ENCODE peak calls at places on chromosomes 13 and 19, in four cellular contexts. I is uterus; S is stomach; T is CD8-positive, alpha-beta memory T cell. E is an unnamed sample.

GRCh38 chr13:94177041-94177440 is 302.4 kb downstream of the DCT start:
- DNase-seq in T (no peak), I (no peak), S (no peak), E (no peak)

GRCh38 chr13:113995051-113995601 is 21.2 kb upstream of the C13orf46 start:
- DNase-seq in S (no peak), T (no peak), I (no peak), E (no peak)

GRCh38 chr13:48954086-48954485 is 21.6 kb upstream of the FNDC3A start:
- DNase-seq in S (no peak), I (no peak), T (no peak), E (no peak)

GRCh38 chr13:40129467-40129866 is 474.0 kb downstream of the COG6 start:
- DNase-seq in I (no peak), S (no peak), T (no peak), E (no peak)

GRCh38 chr13:67474114-67474513 is 244.0 kb upstream of the PCDH9 start:
- DNase-seq in T (no peak), I (no peak), S (no peak), E (no peak)

GRCh38 chr13:73603646-73604045 is 530.6 kb downstream of the KLF12 start:
- DNase-seq in T (no peak), S (no peak), I (no peak), E (no peak)

GRCh38 chr19:49738242-49738641 is 24.9 kb downstream of the TSKS start:
- DNase-seq in I (no peak), T (no peak), S (no peak), E (no peak)

GRCh38 chr13:29771247-29771646 is 79.2 kb downstream of the UBL3 start:
- DNase-seq in T (no peak), S (no peak), I (no peak), E (no peak)

GRCh38 chr19:46698395-46699321 is 18.3 kb downstream of the PRKD2 start:
- DNase-seq in S (no peak), T (no peak), I (no peak), E (no peak)

GRCh38 chr19:277581-278165 is 13.5 kb downstream of the PLPP2 start:
- DNase-seq in S (no peak), T (no peak), I (no peak), E (no peak)

GRCh38 chr19:50695251-50696064 is 24.1 kb downstream of the SHANK1 start:
- DNase-seq in T (no peak), S (no peak), I (no peak), E (no peak)

GRCh38 chr13:73224708-73225107 is 165.9 kb downstream of the KLF5 start:
- DNase-seq in T (no peak), I (no peak), S (no peak), E (no peak)

GRCh38 chr19:9354651-9355050 is 8.2 kb upstream of the ZNF177 start:
- DNase-seq in I (no peak), T (no peak), S (no peak), E (no peak)

GRCh38 chr19:50264483-50265186 is 61.2 kb downstream of the MYH14 start:
- DNase-seq in I (no peak), T (no peak), S (no peak), E (no peak)

GRCh38 chr19:33063356-33064116 is 1.2 kb downstream of the RHPN2 start:
- DNase-seq in I (peak; percentile 20), T (no peak), S (peak; percentile 73), E (no peak)

GRCh38 chr13:112760931-112761330 is 71.1 kb downstream of the ATP11A start:
- DNase-seq in I (no peak), T (no peak), S (no peak), E (no peak)

GRCh38 chr13:31209172-31209818 is 9.5 kb downstream of the B3GLCT start:
- DNase-seq in S (peak; percentile 43), T (no peak), I (peak; percentile 70), E (no peak)

GRCh38 chr19:18741566-18742121 is 49.5 kb downstream of the COMP start:
- DNase-seq in S (peak; percentile 93), T (no peak), I (no peak), E (peak; percentile 79)

GRCh38 chr13:102903659-102904407 is 58.0 kb downstream of the ERCC5 start:
- DNase-seq in I (no peak), T (no peak), S (no peak), E (no peak)

GRCh38 chr19:17584132-17584531 is 28.7 kb downstream of the COLGALT1 start:
- DNase-seq in I (no peak), T (no peak), S (no peak), E (no peak)

GRCh38 chr19:47280183-47280797 is 5.6 kb downstream of the INAFM1 start:
- DNase-seq in T (peak; percentile 59), S (peak; percentile 45), I (peak; percentile 36), E (no peak)

GRCh38 chr13:36549771-36550170 is 117.5 kb downstream of the CCNA1 start:
- DNase-seq in S (no peak), T (no peak), I (no peak), E (no peak)

GRCh38 chr13:34416833-34417425 is 525.1 kb upstream of the NBEA start:
- DNase-seq in S (no peak), T (no peak), I (peak; percentile 74), E (peak; percentile 43)

GRCh38 chr19:41870401-41870873 is 6.6 kb upstream of the CD79A start:
- DNase-seq in T (no peak), I (no peak), S (no peak), E (peak; percentile 34)

GRCh38 chr19:36635342-36635741 is 30.2 kb downstream of the ZNF382 start:
- DNase-seq in T (no peak), S (no peak), I (no peak), E (no peak)

GRCh38 chr19:36638862-36639510 is 27.7 kb downstream of the ZNF461 start:
- DNase-seq in S (no peak), T (no peak), I (no peak), E (no peak)
- H3K9me3 ChIP-seq in S (peaks cover 100% of the 10 kb centered on the region), T (peaks cover 59% of the 10 kb centered on the region), I (peaks cover 8% of the 10 kb centered on the region), E (peaks cover 69% of the 10 kb centered on the region)

GRCh38 chr19:29031216-29031615 is 181.7 kb downstream of the UQCRFS1 start:
- DNase-seq in S (no peak), I (no peak), T (no peak), E (no peak)
- H3K4me1 ChIP-seq in S (no peaks in the 10 kb centered on the region), I (no peaks in the 10 kb centered on the region), T (no peaks in the 10 kb centered on the region), E (no peaks in the 10 kb centered on the region)

GRCh38 chr13:19071161-19071936 is 110.3 kb downstream of the TUBA3C start:
- DNase-seq in T (no peak), S (no peak), I (no peak), E (no peak)

GRCh38 chr13:19074519-19074918 is 107.1 kb downstream of the TUBA3C start:
- DNase-seq in S (no peak), I (no peak), T (no peak), E (no peak)

GRCh38 chr13:19072543-19072942 is 109.1 kb downstream of the TUBA3C start:
- DNase-seq in S (no peak), T (no peak), I (no peak), E (no peak)

GRCh38 chr13:19070398-19070735 is 111.3 kb downstream of the TUBA3C start:
- DNase-seq in S (no peak), I (no peak), T (no peak), E (no peak)

DNA sequence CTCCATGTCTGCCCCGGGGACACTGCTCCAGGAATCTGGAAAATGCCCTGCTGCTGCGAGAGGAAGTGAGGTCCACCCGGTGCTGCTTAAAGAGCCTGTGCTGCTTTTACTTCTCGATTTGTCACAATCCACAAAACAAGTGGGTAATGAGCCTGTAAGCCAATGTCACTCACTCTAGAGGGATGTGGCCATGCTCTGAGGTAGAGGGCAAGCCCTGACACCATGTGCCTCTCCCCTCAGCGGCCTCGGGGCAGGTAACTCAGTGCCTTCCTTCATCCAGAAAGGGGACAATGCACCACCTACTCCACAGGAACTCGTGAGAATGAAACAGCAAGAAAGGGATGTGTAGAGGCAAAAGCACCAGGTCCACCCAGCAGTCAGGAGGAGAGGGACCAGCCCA is 106.2 kb downstream of the TUBA3C start:
- DNase-seq in T (no peak), S (no peak), I (no peak), E (peak; percentile 16)
- H3K9me3 ChIP-seq in T (no peaks in the 10 kb centered on the region), S (peaks cover 35% of the 10 kb centered on the region), I (no peaks in the 10 kb centered on the region), E (no peaks in the 10 kb centered on the region)

DNA sequence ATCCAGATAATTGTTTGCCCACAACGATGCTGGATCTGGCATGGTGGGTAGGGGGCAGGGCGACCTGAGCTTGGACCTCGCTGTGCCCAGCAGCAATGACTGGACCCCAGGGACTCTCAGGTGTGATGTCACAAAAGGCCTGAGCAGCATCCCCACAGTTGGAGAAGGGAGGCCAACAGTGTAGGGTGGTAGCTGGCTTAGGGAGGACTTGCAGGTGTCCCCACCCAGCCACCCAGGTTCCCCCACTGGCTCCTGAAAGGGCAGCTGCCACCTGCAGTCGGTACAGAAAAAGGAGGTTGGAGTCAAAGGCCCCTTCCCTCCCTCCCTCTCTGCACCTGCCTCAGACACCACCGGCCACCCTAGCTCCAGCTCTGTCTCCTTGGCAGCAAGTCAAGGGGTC is at the start of gene PCP2:
- DNase-seq in T (no peak), I (no peak), S (no peak), E (no peak)
- H3K4me1 ChIP-seq in T (peaks cover 43% of the 10 kb centered on the region), I (peaks cover 5% of the 10 kb centered on the region), S (peaks cover 46% of the 10 kb centered on the region), E (peaks cover 16% of the 10 kb centered on the region)

GRCh38 chr19:21430674-21431073 is 33.7 kb downstream of the ZNF493 start:
- DNase-seq in I (no peak), S (no peak), T (no peak), E (no peak)
- H3K9me3 ChIP-seq in I (no peaks in the 10 kb centered on the region), S (peaks cover 97% of the 10 kb centered on the region), T (peaks cover 39% of the 10 kb centered on the region), E (peaks cover 12% of the 10 kb centered on the region)

GRCh38 chr19:35349614-35350521 is 2.2 kb downstream of the FFAR1 start:
- DNase-seq in S (no peak), T (peak; percentile 7), I (no peak), E (no peak)
- H3K4me1 ChIP-seq in S (peaks cover 30% of the 10 kb centered on the region), T (peaks cover 27% of the 10 kb centered on the region), I (no peaks in the 10 kb centered on the region), E (no peaks in the 10 kb centered on the region)

GRCh38 chr19:56811480-56811879 is 29.0 kb downstream of the PEG3 start:
- DNase-seq in T (no peak), S (no peak), I (no peak), E (no peak)

GRCh38 chr19:56806639-56807038 is 33.9 kb downstream of the PEG3 start:
- DNase-seq in I (no peak), S (no peak), T (no peak), E (no peak)

GRCh38 chr19:56813531-56813930 is 27.0 kb downstream of the PEG3 start:
- DNase-seq in T (no peak), S (no peak), I (no peak), E (no peak)

GRCh38 chr19:56808717-56809392 is 31.7 kb downstream of the PEG3 start:
- DNase-seq in I (no peak), T (no peak), S (no peak), E (no peak)

GRCh38 chr19:56810260-56810659 is 30.3 kb downstream of the PEG3 start:
- DNase-seq in T (no peak), S (no peak), I (no peak), E (no peak)
- H3K9me3 ChIP-seq in T (peaks cover 6% of the 10 kb centered on the region), S (peaks cover 58% of the 10 kb centered on the region), I (no peaks in the 10 kb centered on the region), E (peaks cover 4% of the 10 kb centered on the region)

GRCh38 chr13:99059498-99060070 is 81.7 kb upstream of the DOCK9 start:
- DNase-seq in I (no peak), T (no peak), S (no peak), E (no peak)
- H3K4me1 ChIP-seq in I (peaks cover 3% of the 10 kb centered on the region), T (peaks cover 44% of the 10 kb centered on the region), S (peaks cover 63% of the 10 kb centered on the region), E (no peaks in the 10 kb centered on the region)

DNA sequence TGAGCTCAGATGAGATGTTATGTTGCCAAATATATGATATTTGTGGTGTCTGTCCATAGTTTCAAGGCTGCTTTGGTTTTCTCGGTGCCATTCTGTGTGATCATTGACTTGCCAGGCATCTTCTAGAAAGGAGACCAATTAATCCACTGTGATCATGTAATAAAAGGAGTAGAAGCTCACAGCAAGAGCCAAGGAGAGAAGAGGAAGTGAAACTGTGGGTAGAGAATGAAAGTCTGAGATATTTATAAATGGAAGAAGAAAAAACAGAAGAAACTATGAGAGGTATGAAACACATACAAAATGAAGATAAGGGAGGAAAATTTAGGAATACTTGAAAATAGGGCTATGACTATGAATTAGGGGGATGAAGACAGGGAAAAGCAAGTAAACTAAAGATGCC is 11.1 kb upstream of the ZNF613 start:
- DNase-seq in T (no peak), I (no peak), S (no peak), E (no peak)
- H3K9me3 ChIP-seq in T (peaks cover 39% of the 10 kb centered on the region), I (no peaks in the 10 kb centered on the region), S (peaks cover 98% of the 10 kb centered on the region), E (peaks cover 46% of the 10 kb centered on the region)